ENCODE peak calls at places on chromosomes 2 and 18, in seven cellular contexts. One of them, this sample, is unnamed.

GRCh38 chr18:68447286-68447685 is 267.6 kb downstream of the TMX3 start:
- DNase-seq in hepatocyte: no peak
- DNase-seq in neuronal stem cell: no peak
- DNase-seq in fibroblast of lung: no peak
- DNase-seq in neural progenitor cell: no peak
- DNase-seq in astrocyte: peak; percentile 69
- DNase-seq in GM23248: peak; percentile 87
- DNase-seq in this sample: peak; percentile 34

GRCh38 chr18:62131305-62131909 is 55.4 kb downstream of the PIGN start:
- DNase-seq in GM23248: peak; percentile 71
- DNase-seq in hepatocyte: peak; percentile 81
- DNase-seq in neural progenitor cell: peak; percentile 76
- DNase-seq in astrocyte: peak; percentile 28
- DNase-seq in neuronal stem cell: peak; percentile 58
- DNase-seq in fibroblast of lung: peak; percentile 77
- DNase-seq in this sample: peak; percentile 29

GRCh38 chr18:58527116-58528010 is 101.5 kb downstream of the ALPK2 start:
- DNase-seq in neural progenitor cell: no peak
- DNase-seq in hepatocyte: peak; percentile 44
- DNase-seq in GM23248: peak; percentile 76
- DNase-seq in neuronal stem cell: no peak
- DNase-seq in fibroblast of lung: no peak
- DNase-seq in astrocyte: peak; percentile 32
- DNase-seq in this sample: no peak

GRCh38 chr2:219220652-219221402 is 2.1 kb upstream of the ABCB6 start:
- DNase-seq in neural progenitor cell: no peak
- DNase-seq in GM23248: no peak
- DNase-seq in fibroblast of lung: no peak
- DNase-seq in astrocyte: no peak
- DNase-seq in neuronal stem cell: no peak
- DNase-seq in hepatocyte: no peak
- DNase-seq in this sample: no peak

GRCh38 chr2:202154613-202155281 is 81.7 kb downstream of the KIAA2012 start:
- DNase-seq in fibroblast of lung: no peak
- DNase-seq in neural progenitor cell: no peak
- DNase-seq in astrocyte: no peak
- DNase-seq in neuronal stem cell: no peak
- DNase-seq in hepatocyte: no peak
- DNase-seq in GM23248: no peak
- DNase-seq in this sample: no peak

GRCh38 chr2:207167129-207167923 is 1.6 kb upstream of the KLF7 start:
- DNase-seq in astrocyte: peak; percentile 82
- DNase-seq in GM23248: peak; percentile 82
- DNase-seq in neural progenitor cell: no peak
- DNase-seq in fibroblast of lung: peak; percentile 83
- DNase-seq in hepatocyte: no peak
- DNase-seq in neuronal stem cell: no peak
- DNase-seq in this sample: peak; percentile 57

GRCh38 chr2:54438271-54438670 is 17.9 kb upstream of the SPTBN1 start:
- DNase-seq in astrocyte: no peak
- DNase-seq in neuronal stem cell: no peak
- DNase-seq in hepatocyte: no peak
- DNase-seq in GM23248: peak; percentile 60
- DNase-seq in neural progenitor cell: no peak
- DNase-seq in fibroblast of lung: peak; percentile 34
- DNase-seq in this sample: no peak

GRCh38 chr2:121185571-121186074 is 99.4 kb downstream of the TFCP2L1 start:
- DNase-seq in GM23248: peak; percentile 37
- DNase-seq in neuronal stem cell: no peak
- DNase-seq in hepatocyte: no peak
- DNase-seq in fibroblast of lung: no peak
- DNase-seq in astrocyte: peak; percentile 4
- DNase-seq in neural progenitor cell: peak; percentile 36
- DNase-seq in this sample: peak; percentile 96

GRCh38 chr18:3623769-3624545 is 174.0 kb downstream of the TGIF1 start:
- DNase-seq in fibroblast of lung: peak; percentile 96
- DNase-seq in GM23248: peak; percentile 98
- DNase-seq in neural progenitor cell: peak; percentile 93
- DNase-seq in hepatocyte: peak; percentile 85
- DNase-seq in astrocyte: peak; percentile 98
- DNase-seq in neuronal stem cell: peak; percentile 83
- DNase-seq in this sample: peak; percentile 98

GRCh38 chr2:162732946-162733698 is 105.4 kb downstream of the KCNH7 start:
- DNase-seq in astrocyte: peak; percentile 21
- DNase-seq in hepatocyte: peak; percentile 32
- DNase-seq in GM23248: no peak
- DNase-seq in fibroblast of lung: no peak
- DNase-seq in neural progenitor cell: no peak
- DNase-seq in neuronal stem cell: no peak
- DNase-seq in this sample: peak; percentile 80

GRCh38 chr18:46067431-46068007 is 4.5 kb downstream of the PSTPIP2 start:
- DNase-seq in hepatocyte: no peak
- DNase-seq in fibroblast of lung: peak; percentile 65
- DNase-seq in astrocyte: no peak
- DNase-seq in neuronal stem cell: no peak
- DNase-seq in neural progenitor cell: no peak
- DNase-seq in GM23248: no peak
- DNase-seq in this sample: no peak

GRCh38 chr2:172677363-172677762 is 58.3 kb upstream of the RAPGEF4 start:
- DNase-seq in astrocyte: no peak
- DNase-seq in fibroblast of lung: peak; percentile 40
- DNase-seq in hepatocyte: no peak
- DNase-seq in neural progenitor cell: no peak
- DNase-seq in GM23248: no peak
- DNase-seq in neuronal stem cell: no peak
- DNase-seq in this sample: peak; percentile 43

GRCh38 chr2:84052043-84052442 is 407.0 kb downstream of the SUCLG1 start:
- DNase-seq in neural progenitor cell: no peak
- DNase-seq in hepatocyte: no peak
- DNase-seq in neuronal stem cell: no peak
- DNase-seq in astrocyte: no peak
- DNase-seq in fibroblast of lung: no peak
- DNase-seq in GM23248: no peak
- DNase-seq in this sample: peak; percentile 74

GRCh38 chr2:75311993-75312392 is 112.7 kb upstream of the TACR1 start:
- DNase-seq in astrocyte: no peak
- DNase-seq in fibroblast of lung: no peak
- DNase-seq in neuronal stem cell: no peak
- DNase-seq in neural progenitor cell: peak; percentile 60
- DNase-seq in hepatocyte: no peak
- DNase-seq in GM23248: no peak
- DNase-seq in this sample: no peak

DNA sequence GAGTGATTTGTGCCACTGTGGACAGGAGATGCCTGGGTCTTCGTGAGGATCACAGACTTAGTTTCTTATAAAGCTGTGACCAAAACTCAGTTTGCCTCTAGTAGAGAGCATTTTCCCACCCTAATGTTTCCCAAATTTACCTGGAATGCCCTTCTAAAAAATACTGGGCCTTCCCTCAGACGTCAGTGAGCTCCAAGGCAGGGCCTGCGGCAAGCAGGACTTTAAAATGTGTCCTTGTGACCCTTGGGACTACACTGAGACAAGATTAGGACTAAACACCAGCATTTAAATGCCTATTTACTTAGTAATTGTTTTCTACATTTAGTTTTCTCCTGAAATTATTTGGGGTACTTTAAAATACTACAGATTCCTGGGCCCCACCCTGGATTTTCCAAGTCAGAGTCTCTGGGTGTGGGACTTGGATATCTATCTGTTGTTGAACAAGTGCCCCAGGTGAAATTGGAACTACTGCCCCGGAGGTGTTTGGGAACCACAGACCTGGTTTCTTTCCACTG is 14.3 kb downstream of the GATA6 start:
- DNase-seq in fibroblast of lung: no peak
- DNase-seq in hepatocyte: no peak
- DNase-seq in GM23248: no peak
- DNase-seq in neural progenitor cell: no peak
- DNase-seq in neuronal stem cell: no peak
- DNase-seq in astrocyte: no peak
- DNase-seq in this sample: no peak
- H2AFZ ChIP-seq in fibroblast of lung: no peak overlapping the region
- H2AFZ ChIP-seq in hepatocyte: no peak overlapping the region
- H2AFZ ChIP-seq in GM23248: no peak overlapping the region
- H2AFZ ChIP-seq in neural progenitor cell: no peak overlapping the region
- H2AFZ ChIP-seq in neuronal stem cell: no peak overlapping the region
- H2AFZ ChIP-seq in astrocyte: no peak overlapping the region
- H2AFZ ChIP-seq in this sample: no peak overlapping the region

GRCh38 chr2:144706671-144707070 is 186.8 kb upstream of the ZEB2 start:
- DNase-seq in fibroblast of lung: no peak
- DNase-seq in neuronal stem cell: no peak
- DNase-seq in GM23248: no peak
- DNase-seq in astrocyte: no peak
- DNase-seq in hepatocyte: no peak
- DNase-seq in neural progenitor cell: no peak
- DNase-seq in this sample: no peak

GRCh38 chr2:144702051-144702450 is 182.1 kb upstream of the ZEB2 start:
- DNase-seq in neural progenitor cell: no peak
- DNase-seq in astrocyte: no peak
- DNase-seq in fibroblast of lung: no peak
- DNase-seq in GM23248: no peak
- DNase-seq in neuronal stem cell: no peak
- DNase-seq in hepatocyte: no peak
- DNase-seq in this sample: no peak

GRCh38 chr2:144703852-144704324 is 184.0 kb upstream of the ZEB2 start:
- DNase-seq in neuronal stem cell: no peak
- DNase-seq in hepatocyte: peak; percentile 38
- DNase-seq in GM23248: peak; percentile 86
- DNase-seq in astrocyte: peak; percentile 69
- DNase-seq in neural progenitor cell: no peak
- DNase-seq in fibroblast of lung: peak; percentile 57
- DNase-seq in this sample: peak; percentile 90

GRCh38 chr2:144705328-144706245 is 185.7 kb upstream of the ZEB2 start:
- DNase-seq in astrocyte: no peak
- DNase-seq in fibroblast of lung: peak; percentile 61
- DNase-seq in hepatocyte: no peak
- DNase-seq in GM23248: peak; percentile 56
- DNase-seq in neuronal stem cell: no peak
- DNase-seq in neural progenitor cell: no peak
- DNase-seq in this sample: peak; percentile 7

GRCh38 chr2:144704696-144705095 is 184.8 kb upstream of the ZEB2 start:
- DNase-seq in GM23248: no peak
- DNase-seq in neural progenitor cell: no peak
- DNase-seq in fibroblast of lung: no peak
- DNase-seq in hepatocyte: no peak
- DNase-seq in astrocyte: no peak
- DNase-seq in neuronal stem cell: no peak
- DNase-seq in this sample: no peak
- H2AFZ ChIP-seq in GM23248: no peak overlapping the region
- H2AFZ ChIP-seq in neural progenitor cell: no peak overlapping the region
- H2AFZ ChIP-seq in fibroblast of lung: no peak overlapping the region
- H2AFZ ChIP-seq in hepatocyte: no peak overlapping the region
- H2AFZ ChIP-seq in astrocyte: no peak overlapping the region
- H2AFZ ChIP-seq in neuronal stem cell: no peak overlapping the region
- H2AFZ ChIP-seq in this sample: no peak overlapping the region

GRCh38 chr18:6452194-6452593 is 37.5 kb upstream of the L3MBTL4 start:
- DNase-seq in neuronal stem cell: no peak
- DNase-seq in neural progenitor cell: no peak
- DNase-seq in GM23248: no peak
- DNase-seq in hepatocyte: no peak
- DNase-seq in astrocyte: no peak
- DNase-seq in fibroblast of lung: no peak
- DNase-seq in this sample: no peak

GRCh38 chr18:6444484-6445228 is 29.9 kb upstream of the L3MBTL4 start:
- DNase-seq in fibroblast of lung: no peak
- DNase-seq in neural progenitor cell: no peak
- DNase-seq in hepatocyte: no peak
- DNase-seq in GM23248: no peak
- DNase-seq in neuronal stem cell: no peak
- DNase-seq in astrocyte: no peak
- DNase-seq in this sample: no peak

GRCh38 chr18:6449213-6449612 is 34.5 kb upstream of the L3MBTL4 start:
- DNase-seq in fibroblast of lung: no peak
- DNase-seq in neural progenitor cell: no peak
- DNase-seq in GM23248: no peak
- DNase-seq in hepatocyte: no peak
- DNase-seq in astrocyte: no peak
- DNase-seq in neuronal stem cell: no peak
- DNase-seq in this sample: no peak
- H2AFZ ChIP-seq in fibroblast of lung: no peak overlapping the region
- H2AFZ ChIP-seq in neural progenitor cell: no peak overlapping the region
- H2AFZ ChIP-seq in GM23248: no peak overlapping the region
- H2AFZ ChIP-seq in hepatocyte: no peak overlapping the region
- H2AFZ ChIP-seq in astrocyte: no peak overlapping the region
- H2AFZ ChIP-seq in neuronal stem cell: no peak overlapping the region
- H2AFZ ChIP-seq in this sample: no peak overlapping the region

DNA sequence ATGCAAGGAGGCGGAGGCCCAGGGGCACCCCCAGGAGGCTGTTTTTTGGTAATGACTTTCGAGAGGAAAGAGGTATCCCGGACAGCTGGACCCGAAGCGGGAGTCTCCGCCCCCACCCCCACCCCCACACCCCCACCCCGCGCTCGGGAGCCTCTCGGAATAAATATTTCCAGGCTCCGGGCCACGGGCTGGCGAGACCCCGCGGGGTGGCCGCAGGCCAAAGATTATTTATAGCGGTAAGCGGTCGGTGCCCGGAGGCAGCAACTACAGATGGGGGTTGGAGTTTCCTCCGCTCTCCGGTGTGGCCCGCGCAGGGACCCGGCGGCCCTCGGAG is 3.3 kb downstream of the CYP26B1 start:
- DNase-seq in neuronal stem cell: no peak
- DNase-seq in neural progenitor cell: no peak
- DNase-seq in astrocyte: no peak
- DNase-seq in fibroblast of lung: no peak
- DNase-seq in hepatocyte: no peak
- DNase-seq in GM23248: no peak
- DNase-seq in this sample: no peak
- H2AFZ ChIP-seq in neuronal stem cell: peak overlapping the region; percentile 43
- H2AFZ ChIP-seq in neural progenitor cell: peak overlapping the region; percentile 74
- H2AFZ ChIP-seq in astrocyte: no peak overlapping the region
- H2AFZ ChIP-seq in fibroblast of lung: no peak overlapping the region
- H2AFZ ChIP-seq in hepatocyte: peak overlapping the region; percentile 60
- H2AFZ ChIP-seq in GM23248: no peak overlapping the region
- H2AFZ ChIP-seq in this sample: peak overlapping the region; percentile 90

GRCh38 chr2:47595690-47596089 is 187.3 kb upstream of the MSH6 start:
- DNase-seq in GM23248: no peak
- DNase-seq in fibroblast of lung: no peak
- DNase-seq in hepatocyte: no peak
- DNase-seq in astrocyte: no peak
- DNase-seq in neuronal stem cell: no peak
- DNase-seq in neural progenitor cell: no peak
- DNase-seq in this sample: no peak

GRCh38 chr2:47602996-47603395 is 179.9 kb upstream of the MSH6 start:
- DNase-seq in neural progenitor cell: no peak
- DNase-seq in fibroblast of lung: peak; percentile 9
- DNase-seq in GM23248: peak; percentile 47
- DNase-seq in neuronal stem cell: no peak
- DNase-seq in hepatocyte: peak; percentile 36
- DNase-seq in astrocyte: no peak
- DNase-seq in this sample: no peak

GRCh38 chr2:47601518-47602015 is 181.4 kb upstream of the MSH6 start:
- DNase-seq in GM23248: no peak
- DNase-seq in fibroblast of lung: no peak
- DNase-seq in neuronal stem cell: peak; percentile 35
- DNase-seq in hepatocyte: no peak
- DNase-seq in astrocyte: no peak
- DNase-seq in neural progenitor cell: peak; percentile 55
- DNase-seq in this sample: no peak

GRCh38 chr2:47598476-47598875 is 184.5 kb upstream of the MSH6 start:
- DNase-seq in neural progenitor cell: no peak
- DNase-seq in GM23248: no peak
- DNase-seq in neuronal stem cell: no peak
- DNase-seq in fibroblast of lung: no peak
- DNase-seq in hepatocyte: no peak
- DNase-seq in astrocyte: no peak
- DNase-seq in this sample: no peak

GRCh38 chr2:47599171-47599570 is 183.8 kb upstream of the MSH6 start:
- DNase-seq in hepatocyte: no peak
- DNase-seq in GM23248: no peak
- DNase-seq in neuronal stem cell: no peak
- DNase-seq in astrocyte: no peak
- DNase-seq in fibroblast of lung: no peak
- DNase-seq in neural progenitor cell: no peak
- DNase-seq in this sample: no peak
- H2AFZ ChIP-seq in hepatocyte: no peak overlapping the region
- H2AFZ ChIP-seq in GM23248: no peak overlapping the region
- H2AFZ ChIP-seq in neuronal stem cell: no peak overlapping the region
- H2AFZ ChIP-seq in astrocyte: no peak overlapping the region
- H2AFZ ChIP-seq in fibroblast of lung: no peak overlapping the region
- H2AFZ ChIP-seq in neural progenitor cell: no peak overlapping the region
- H2AFZ ChIP-seq in this sample: no peak overlapping the region

This sample was measured in mammary epithelial cell.